ENCODE peak calls at places on chromosomes 5 and 9, in seven cellular contexts. O, J, P, F, U, B and K are unnamed samples.

GRCh38 chr5:146675700-146676099 is 159.7 kb upstream of the GPR151 start:
- DNase-seq in P (no peak), U (no peak), F (no peak), O (no peak), B (no peak), J (no peak), K (no peak)

GRCh38 chr9:95139121-95139520 is 178.4 kb downstream of the FANCC start:
- DNase-seq in B (no peak), P (no peak), F (no peak), U (no peak), J (no peak), O (no peak), K (no peak)

GRCh38 chr9:109253241-109253636 is 67.6 kb downstream of the EPB41L4B start:
- DNase-seq in F (no peak), B (no peak), U (no peak), O (no peak), J (no peak), P (no peak), K (no peak)

GRCh38 chr9:125532412-125532811 is 174.6 kb downstream of the MAPKAP1 start:
- DNase-seq in U (no peak), P (no peak), O (no peak), J (no peak), B (no peak), F (no peak), K (no peak)

GRCh38 chr5:31232273-31232888 is 38.9 kb downstream of the CDH6 start:
- DNase-seq in U (no peak), B (no peak), F (peak), P (peak), O (no peak), J (peak), K (peak)

GRCh38 chr5:119274767-119275130 is 81.1 kb upstream of the TNFAIP8 start:
- DNase-seq in F (no peak), P (peak), J (no peak), U (no peak), O (no peak), B (no peak), K (no peak)

GRCh38 chr5:168093200-168093930 is 198.1 kb upstream of the WWC1 start:
- DNase-seq in U (no peak), F (no peak), J (no peak), O (no peak), B (no peak), P (no peak), K (no peak)

GRCh38 chr5:34959323-34959722 is 30.0 kb downstream of the DNAJC21 start:
- DNase-seq in J (no peak), O (no peak), P (peak), F (no peak), B (no peak), U (no peak), K (peak)

GRCh38 chr5:124461857-124462423 is 284.5 kb downstream of the ZNF608 start:
- DNase-seq in F (no peak), J (no peak), B (no peak), U (no peak), P (no peak), O (no peak), K (no peak)

GRCh38 chr5:84450617-84451414 is 66.1 kb upstream of the EDIL3 start:
- DNase-seq in U (no peak), B (no peak), F (no peak), O (no peak), P (peak), J (no peak), K (no peak)

GRCh38 chr5:141958773-141959172 is 771 bp upstream of the PCDH12 start:
- DNase-seq in J (no peak), F (no peak), U (no peak), B (no peak), O (no peak), P (peak), K (no peak)

GRCh38 chr5:125370486-125370885 is 624.0 kb upstream of the ZNF608 start:
- DNase-seq in U (no peak), O (no peak), B (no peak), J (no peak), P (no peak), F (no peak), K (no peak)

GRCh38 chr5:153756540-153756939 is 266.1 kb downstream of the GRIA1 start:
- DNase-seq in J (peak), F (no peak), B (no peak), U (no peak), O (no peak), P (peak), K (no peak)

GRCh38 chr9:34994429-34995287 is 5.1 kb downstream of the DNAJB5 start:
- DNase-seq in U (peak), J (peak), F (peak), O (peak), B (peak), P (peak), K (peak)

GRCh38 chr5:126805108-126805507 is 28.2 kb downstream of the LMNB1 start:
- DNase-seq in B (no peak), F (no peak), P (peak), U (no peak), O (no peak), J (no peak), K (no peak)

GRCh38 chr9:78023003-78023741 is 8.4 kb downstream of the GNAQ start:
- DNase-seq in O (no peak), U (no peak), P (peak), J (peak), F (no peak), B (no peak), K (no peak)

GRCh38 chr5:83991566-83992224 is 271.0 kb upstream of the HAPLN1 start:
- DNase-seq in B (no peak), U (no peak), O (no peak), J (no peak), F (no peak), P (no peak), K (no peak)

GRCh38 chr9:95726756-95727155 is 148.7 kb upstream of the ERCC6L2 start:
- DNase-seq in U (no peak), B (no peak), F (no peak), P (peak), O (no peak), J (peak), K (peak)

GRCh38 chr5:163964650-163965049 is 459.2 kb downstream of the MAT2B start:
- DNase-seq in F (no peak), B (no peak), O (no peak), U (no peak), J (no peak), P (peak), K (no peak)

GRCh38 chr5:1842026-1842819 is 40.5 kb downstream of the IRX4 start:
- DNase-seq in P (no peak), U (no peak), B (peak), F (no peak), O (no peak), J (peak), K (no peak)

GRCh38 chr9:106419737-106420136 is 443.2 kb upstream of the ZNF462 start:
- DNase-seq in U (no peak), O (no peak), F (no peak), J (no peak), B (no peak), P (no peak), K (no peak)

GRCh38 chr9:124444166-124444565 is 6.1 kb upstream of the ADGRD2 start:
- DNase-seq in B (no peak), O (no peak), U (no peak), J (no peak), P (no peak), F (no peak), K (no peak)

GRCh38 chr9:469672-470040 is 255.0 kb downstream of the DOCK8 start:
- DNase-seq in F (no peak), P (no peak), J (no peak), U (peak), B (peak), O (peak), K (no peak)

GRCh38 chr5:60551829-60552228 is 148.1 kb downstream of the DEPDC1B start:
- DNase-seq in J (no peak), O (no peak), U (no peak), P (no peak), B (no peak), F (no peak), K (no peak)

GRCh38 chr5:126871441-126871840 is 94.5 kb downstream of the LMNB1 start:
- DNase-seq in U (no peak), O (no peak), B (no peak), F (no peak), J (no peak), P (no peak), K (no peak)

GRCh38 chr5:142211013-142211412 is 102.4 kb downstream of the NDFIP1 start:
- DNase-seq in P (no peak), J (no peak), O (no peak), F (no peak), B (no peak), U (no peak), K (no peak)

GRCh38 chr5:43602456-43602817 is 543 bp upstream of the NNT start:
- DNase-seq in F (peak), O (no peak), P (peak), J (peak), B (peak), U (peak), K (peak)

GRCh38 chr9:86816366-86816765 is 130.9 kb downstream of the GAS1 start:
- DNase-seq in J (no peak), O (no peak), U (no peak), P (no peak), F (no peak), B (no peak), K (no peak)

GRCh38 chr9:100430286-100430940 is 3.5 kb downstream of the MSANTD3 start:
- DNase-seq in B (no peak), U (no peak), O (no peak), F (no peak), P (no peak), J (no peak), K (no peak)

GRCh38 chr5:16866795-16867584 is 69.1 kb downstream of the MYO10 start:
- DNase-seq in O (no peak), F (no peak), J (no peak), U (no peak), P (peak), B (peak), K (no peak)

GRCh38 chr5:33891731-33892418 is at the start of gene ADAMTS12:
- DNase-seq in P (peak), B (peak), U (peak), F (peak), O (no peak), J (peak), K (peak)

GRCh38 chr5:143495823-143496275 is 92.4 kb upstream of the NR3C1 start:
- DNase-seq in O (peak), U (peak), J (peak), P (peak), B (no peak), F (no peak), K (no peak)

GRCh38 chr5:114449836-114450515 is 88.1 kb downstream of the KCNN2 start:
- DNase-seq in B (peak), U (peak), J (peak), O (peak), P (peak), F (peak), K (peak)

GRCh38 chr5:114448496-114448895 is 86.6 kb downstream of the KCNN2 start:
- DNase-seq in F (no peak), P (peak), B (no peak), O (no peak), J (no peak), U (no peak), K (no peak)

GRCh38 chr5:114447084-114447773 is 85.4 kb downstream of the KCNN2 start:
- DNase-seq in B (no peak), U (no peak), O (no peak), F (no peak), P (no peak), J (peak), K (peak)

GRCh38 chr5:114450516-114450909 is 88.6 kb downstream of the KCNN2 start:
- DNase-seq in B (no peak), U (no peak), O (no peak), F (no peak), J (no peak), P (peak), K (no peak)
- TF ChIP-seq CTCF in B (no peak), U (no peak), O (no peak), F (no peak), J (no peak), P (no peak), K (no peak)

GRCh38 chr9:70232476-70232875 is 26.3 kb upstream of the SMC5 start:
- DNase-seq in F (no peak), B (no peak), J (no peak), P (no peak), O (no peak), U (no peak), K (no peak)

GRCh38 chr9:70228098-70228497 is 30.7 kb upstream of the SMC5 start:
- DNase-seq in F (no peak), U (no peak), P (no peak), O (no peak), B (no peak), J (no peak), K (no peak)

GRCh38 chr9:70229026-70229425 is 29.8 kb upstream of the SMC5 start:
- DNase-seq in P (no peak), U (peak), B (no peak), O (no peak), J (no peak), F (no peak), K (no peak)

DNA sequence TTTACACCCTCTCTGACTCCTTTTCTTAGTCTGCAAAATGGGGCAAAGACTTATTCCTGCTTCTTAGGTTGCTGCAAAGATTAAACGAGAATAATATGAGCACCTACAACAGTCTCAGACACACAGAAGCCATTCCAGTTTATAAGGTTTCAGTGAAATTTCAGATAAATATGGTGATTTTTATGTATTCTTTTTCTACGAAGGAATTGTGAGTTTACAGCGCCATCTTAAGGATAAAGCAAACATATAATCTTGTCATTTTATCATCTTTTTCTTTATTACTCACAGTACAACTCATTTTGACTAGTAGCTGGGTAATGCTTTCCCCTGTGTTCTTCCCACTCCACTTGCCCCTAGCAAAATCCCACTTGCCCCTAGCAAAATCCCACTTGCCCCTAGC is 29.2 kb upstream of the SMC5 start:
- DNase-seq in B (no peak), J (peak), P (peak), U (no peak), O (no peak), F (no peak), K (no peak)
- TF ChIP-seq CTCF in B (peak), J (peak), P (peak), U (peak), O (no peak), F (peak), K (no peak)

DNA sequence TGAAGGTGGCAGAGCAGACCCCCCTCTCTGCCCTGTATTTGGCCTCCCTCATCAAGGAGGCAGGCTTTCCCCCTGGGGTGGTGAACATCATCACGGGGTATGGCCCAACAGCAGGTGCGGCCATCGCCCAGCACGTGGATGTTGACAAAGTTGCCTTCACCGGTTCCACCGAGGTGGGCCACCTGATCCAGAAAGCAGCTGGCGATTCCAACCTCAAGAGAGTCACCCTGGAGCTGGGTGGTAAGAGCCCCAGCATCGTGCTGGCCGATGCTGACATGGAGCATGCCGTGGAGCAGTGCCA is 3.8 kb downstream of the ALDH1B1 start:
- DNase-seq in F (no peak), B (no peak), J (no peak), U (no peak), P (no peak), O (no peak), K (no peak)
- TF ChIP-seq CTCF in F (no peak), B (no peak), J (no peak), U (no peak), P (no peak), O (no peak), K (no peak)

GRCh38 chr9:22308177-22308576 is 138.4 kb upstream of the DMRTA1 start:
- DNase-seq in P (no peak), F (no peak), J (peak), O (no peak), U (no peak), B (no peak), K (no peak)

DNA sequence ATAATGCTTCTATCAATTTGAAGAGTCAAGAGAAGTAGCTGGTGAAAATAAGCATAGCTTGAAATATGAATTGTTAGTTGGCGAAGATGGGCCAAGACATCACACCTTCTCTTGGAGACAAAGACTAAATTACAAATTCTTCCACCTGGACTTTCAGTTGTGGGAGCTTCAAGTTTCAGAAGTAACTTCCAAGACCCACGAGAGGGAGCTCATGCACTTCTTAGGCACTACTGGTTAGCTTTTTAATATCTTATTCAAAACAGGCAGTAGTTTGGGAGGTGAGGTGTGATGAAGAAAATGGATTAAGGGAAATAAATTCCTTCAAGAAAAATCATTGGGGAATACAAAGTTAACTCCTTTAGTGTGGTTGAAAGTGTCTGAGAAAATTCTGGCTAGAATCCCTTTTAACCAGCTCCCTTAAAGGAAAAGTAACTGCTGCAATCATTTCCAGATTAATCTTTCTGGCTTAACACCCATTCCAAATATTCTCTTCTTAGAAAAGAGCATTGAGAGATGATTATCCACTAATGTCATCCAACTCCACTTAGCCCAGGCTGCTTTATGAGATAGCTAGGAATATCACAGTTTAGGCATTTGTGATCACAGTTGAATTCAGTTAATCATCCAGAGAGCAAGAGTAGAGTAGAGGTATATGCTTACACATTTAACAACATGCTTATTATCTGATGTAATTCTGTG is 139.5 kb upstream of the DMRTA1 start:
- DNase-seq in P (peak), J (peak), U (no peak), F (peak), O (no peak), B (no peak), K (no peak)
- TF ChIP-seq CTCF in P (peak), J (peak), U (peak), F (peak), O (no peak), B (peak), K (peak)

GRCh38 chr9:135695642-135696041 is 3.6 kb downstream of the SOHLH1 start:
- DNase-seq in P (no peak), J (no peak), B (no peak), F (no peak), O (no peak), U (no peak), K (no peak)
- TF ChIP-seq CTCF in P (no peak), J (no peak), B (no peak), F (no peak), O (no peak), U (no peak), K (no peak)